ENCODE peak calls at places on chromosomes 11 and 22, in five cellular contexts. One of them, this sample, is unnamed.

GRCh38 chr11:11075515-11076171 is 217.8 kb upstream of the ZBED5 start:
- DNase-seq in AG04450: no peak
- DNase-seq in cardiac fibroblast: no peak
- DNase-seq in spleen: no peak
- DNase-seq in fibroblast of pulmonary artery: no peak
- DNase-seq in this sample: no peak

GRCh38 chr11:31509017-31509411 is 408 bp downstream of the IMMP1L start:
- DNase-seq in AG04450: no peak
- DNase-seq in cardiac fibroblast: no peak
- DNase-seq in spleen: no peak
- DNase-seq in fibroblast of pulmonary artery: no peak
- DNase-seq in this sample: peak; percentile 13

GRCh38 chr11:36890280-36890679 is 292.2 kb upstream of the RAG2 start:
- DNase-seq in AG04450: no peak
- DNase-seq in cardiac fibroblast: no peak
- DNase-seq in spleen: no peak
- DNase-seq in fibroblast of pulmonary artery: no peak
- DNase-seq in this sample: no peak

GRCh38 chr22:27534720-27535125 is 266.8 kb downstream of the MN1 start:
- DNase-seq in AG04450: peak; percentile 30
- DNase-seq in cardiac fibroblast: peak; percentile 91
- DNase-seq in spleen: peak; percentile 11
- DNase-seq in fibroblast of pulmonary artery: peak; percentile 80
- DNase-seq in this sample: peak; percentile 30

GRCh38 chr11:8253566-8253965 is 10.1 kb downstream of the LMO1 start:
- DNase-seq in AG04450: no peak
- DNase-seq in cardiac fibroblast: no peak
- DNase-seq in spleen: peak; percentile 18
- DNase-seq in fibroblast of pulmonary artery: no peak
- DNase-seq in this sample: no peak

GRCh38 chr11:117345039-117345438 is 17.4 kb downstream of the CEP164 start:
- DNase-seq in AG04450: no peak
- DNase-seq in cardiac fibroblast: no peak
- DNase-seq in spleen: no peak
- DNase-seq in fibroblast of pulmonary artery: no peak
- DNase-seq in this sample: peak; percentile 36

GRCh38 chr11:119643878-119644225 is 85.1 kb downstream of the NECTIN1 start:
- DNase-seq in AG04450: no peak
- DNase-seq in cardiac fibroblast: no peak
- DNase-seq in spleen: no peak
- DNase-seq in fibroblast of pulmonary artery: no peak
- DNase-seq in this sample: no peak

GRCh38 chr11:33323421-33323820 is 66.2 kb downstream of the HIPK3 start:
- DNase-seq in AG04450: no peak
- DNase-seq in cardiac fibroblast: no peak
- DNase-seq in spleen: no peak
- DNase-seq in fibroblast of pulmonary artery: no peak
- DNase-seq in this sample: no peak

GRCh38 chr11:78465169-78465942 is 47.7 kb upstream of the GAB2 start:
- DNase-seq in AG04450: no peak
- DNase-seq in cardiac fibroblast: no peak
- DNase-seq in spleen: peak; percentile 86
- DNase-seq in fibroblast of pulmonary artery: no peak
- DNase-seq in this sample: no peak

GRCh38 chr11:97937501-97937900 is 1083.2 kb upstream of the CNTN5 start:
- DNase-seq in AG04450: no peak
- DNase-seq in cardiac fibroblast: peak; percentile 35
- DNase-seq in spleen: no peak
- DNase-seq in fibroblast of pulmonary artery: peak; percentile 51
- DNase-seq in this sample: no peak

DNA sequence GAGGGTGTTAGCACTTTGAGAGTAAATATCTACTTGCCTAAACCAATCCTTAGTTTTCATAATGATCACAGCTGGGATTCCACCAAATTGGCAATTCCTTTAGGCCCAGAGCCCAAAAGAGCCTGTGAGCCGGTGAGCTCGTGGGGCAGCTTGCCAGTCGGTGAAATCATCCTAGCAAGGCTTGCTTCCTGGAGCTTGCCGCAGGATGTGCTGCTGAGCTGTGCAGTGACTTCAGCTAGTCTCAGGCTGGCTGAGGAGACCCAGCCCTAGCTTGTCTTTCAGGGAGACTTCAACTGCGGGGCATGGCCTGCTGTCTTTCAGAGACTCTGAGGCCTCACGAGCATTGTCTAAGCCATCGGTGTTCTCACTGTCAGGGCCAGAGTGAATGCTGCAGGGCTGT is 73.6 kb upstream of the SUSD2 start:
- DNase-seq in AG04450: peak; percentile 83
- DNase-seq in cardiac fibroblast: peak; percentile 92
- DNase-seq in spleen: no peak
- DNase-seq in fibroblast of pulmonary artery: peak; percentile 89
- DNase-seq in this sample: peak; percentile 59
- TF ChIP-seq CTCF in AG04450: peak; percentile 76
- TF ChIP-seq CTCF in cardiac fibroblast: peak; percentile 77
- TF ChIP-seq CTCF in spleen: no peak
- TF ChIP-seq CTCF in fibroblast of pulmonary artery: peak; percentile 71
- TF ChIP-seq CTCF in this sample: peak; percentile 20

DNA sequence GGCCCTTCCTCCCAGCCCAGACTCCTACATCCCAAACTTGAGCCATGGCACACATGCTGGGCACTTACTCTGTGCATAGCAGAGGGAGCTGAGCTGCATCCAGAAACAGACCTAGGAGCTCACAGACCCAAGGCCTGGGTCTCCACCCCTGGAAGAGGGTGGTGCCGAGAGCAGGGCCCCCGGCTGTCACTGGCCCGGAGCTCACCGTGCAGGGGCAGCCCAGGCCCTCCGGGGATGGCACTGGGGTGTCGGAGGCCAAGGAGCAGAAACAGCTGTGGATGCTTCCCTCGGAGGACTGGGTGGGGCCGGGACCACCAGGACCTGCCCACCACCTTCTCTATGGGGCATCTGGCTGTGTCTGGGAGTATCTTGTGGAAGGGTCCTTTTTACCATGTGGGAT is 4.3 kb upstream of the APOBEC3A start:
- DNase-seq in AG04450: no peak
- DNase-seq in cardiac fibroblast: no peak
- DNase-seq in spleen: no peak
- DNase-seq in fibroblast of pulmonary artery: no peak
- DNase-seq in this sample: no peak
- TF ChIP-seq CTCF in AG04450: no peak
- TF ChIP-seq CTCF in cardiac fibroblast: no peak
- TF ChIP-seq CTCF in spleen: no peak
- TF ChIP-seq CTCF in fibroblast of pulmonary artery: no peak
- TF ChIP-seq CTCF in this sample: no peak

GRCh38 chr22:35977136-35977535 is 51.5 kb downstream of the RBFOX2 start:
- DNase-seq in AG04450: peak; percentile 51
- DNase-seq in cardiac fibroblast: no peak
- DNase-seq in spleen: no peak
- DNase-seq in fibroblast of pulmonary artery: no peak
- DNase-seq in this sample: no peak
- TF ChIP-seq CTCF in AG04450: no peak
- TF ChIP-seq CTCF in cardiac fibroblast: no peak
- TF ChIP-seq CTCF in spleen: no peak
- TF ChIP-seq CTCF in fibroblast of pulmonary artery: no peak
- TF ChIP-seq CTCF in this sample: no peak

DNA sequence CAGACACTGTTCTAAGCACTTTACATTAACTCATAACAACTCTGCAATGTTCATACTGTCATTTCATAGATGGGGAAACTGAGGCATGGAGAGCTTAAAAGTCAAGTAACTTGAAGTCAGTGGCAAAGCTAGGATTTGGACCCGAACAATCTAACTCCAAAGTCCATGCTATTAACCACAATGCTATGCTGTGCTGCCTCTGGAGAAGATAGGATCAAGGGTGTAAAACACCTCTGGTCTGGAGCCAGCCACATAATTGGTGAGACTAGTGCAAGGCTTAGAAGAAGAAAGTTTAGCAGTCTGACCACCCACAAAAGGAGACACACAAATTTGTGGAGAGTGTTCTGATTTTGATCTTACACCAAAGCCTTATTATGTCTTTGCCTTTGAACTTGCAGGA is 43.7 kb downstream of the ARFGAP2 start:
- DNase-seq in AG04450: no peak
- DNase-seq in cardiac fibroblast: no peak
- DNase-seq in spleen: no peak
- DNase-seq in fibroblast of pulmonary artery: no peak
- DNase-seq in this sample: no peak
- TF ChIP-seq CTCF in AG04450: no peak
- TF ChIP-seq CTCF in cardiac fibroblast: no peak
- TF ChIP-seq CTCF in spleen: no peak
- TF ChIP-seq CTCF in fibroblast of pulmonary artery: no peak
- TF ChIP-seq CTCF in this sample: no peak

GRCh38 chr11:43462359-43462758 is 103.6 kb downstream of the TTC17 start:
- DNase-seq in AG04450: no peak
- DNase-seq in cardiac fibroblast: no peak
- DNase-seq in spleen: no peak
- DNase-seq in fibroblast of pulmonary artery: no peak
- DNase-seq in this sample: no peak

DNA sequence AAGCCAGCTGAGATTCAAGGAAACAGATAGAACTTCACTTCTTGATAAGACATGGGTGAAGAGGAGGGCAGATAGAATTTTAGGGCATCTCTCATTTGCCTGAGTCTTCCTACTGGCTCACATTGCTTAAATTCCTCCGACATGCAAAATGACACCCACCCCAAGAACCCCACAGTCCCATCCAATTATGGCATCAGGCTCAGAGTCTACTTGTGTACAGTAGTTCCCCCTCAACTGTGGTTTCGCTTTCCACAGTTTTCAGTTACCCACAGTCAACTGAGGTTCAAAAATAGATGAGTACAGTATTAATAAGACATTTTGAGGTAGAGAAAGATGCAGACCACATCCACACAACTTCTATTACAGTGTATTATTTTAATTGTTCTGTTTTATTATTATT is 99.8 kb downstream of the TTC17 start:
- DNase-seq in AG04450: no peak
- DNase-seq in cardiac fibroblast: no peak
- DNase-seq in spleen: no peak
- DNase-seq in fibroblast of pulmonary artery: no peak
- DNase-seq in this sample: no peak
- TF ChIP-seq CTCF in AG04450: no peak
- TF ChIP-seq CTCF in cardiac fibroblast: no peak
- TF ChIP-seq CTCF in spleen: no peak
- TF ChIP-seq CTCF in fibroblast of pulmonary artery: no peak
- TF ChIP-seq CTCF in this sample: no peak